ENCODE peak calls at places on chromosomes 11 and 22, in five cellular contexts. S, I, L, Z and K are unnamed samples.

GRCh38 chr11:9562716-9563115 is 10.8 kb upstream of the WEE1 start:
- DNase-seq in S (no peak), Z (no peak), L (no peak), I (no peak), K (no peak)

GRCh38 chr11:2630679-2631078 is 69.1 kb downstream of the KCNQ1OT1 start:
- DNase-seq in I (no peak), Z (no peak), L (no peak), S (no peak), K (no peak)

GRCh38 chr11:65424200-65425104 is 1.9 kb downstream of the NEAT1 start:
- DNase-seq in I (peak), Z (peak), S (no peak), L (no peak), K (no peak)

GRCh38 chr11:2581151-2581930 is 118.5 kb downstream of the KCNQ1OT1 start:
- DNase-seq in Z (no peak), S (no peak), I (peak), L (no peak), K (no peak)

GRCh38 chr11:96365493-96365892 is 22.5 kb upstream of the MAML2 start:
- DNase-seq in I (no peak), L (no peak), S (no peak), Z (no peak), K (no peak)

GRCh38 chr11:1834791-1835670 is at the start of gene SYT8:
- DNase-seq in L (no peak), S (no peak), I (no peak), Z (no peak), K (no peak)

GRCh38 chr11:2234963-2235362 is 35.4 kb downstream of the ASCL2 start:
- DNase-seq in L (no peak), I (no peak), Z (no peak), S (no peak), K (no peak)

GRCh38 chr11:26964335-26964734 is 29.6 kb upstream of the FIBIN start:
- DNase-seq in L (no peak), S (no peak), I (no peak), Z (no peak), K (no peak)

GRCh38 chr11:34790620-34791019 is 125.6 kb downstream of the APIP start:
- DNase-seq in S (no peak), L (no peak), I (no peak), Z (no peak), K (no peak)

GRCh38 chr11:7577883-7578242 is 64.1 kb downstream of the PPFIBP2 start:
- DNase-seq in Z (peak), S (no peak), L (peak), I (no peak), K (no peak)

GRCh38 chr11:134142536-134142935 is 73.7 kb downstream of the JAM3 start:
- DNase-seq in I (no peak), S (no peak), Z (peak), L (no peak), K (no peak)

GRCh38 chr22:45211848-45212247 is 28.8 kb downstream of the KIAA0930 start:
- DNase-seq in S (no peak), L (no peak), Z (no peak), I (no peak), K (no peak)

GRCh38 chr11:60743058-60743457 is 13.6 kb upstream of the MS4A15 start:
- DNase-seq in S (no peak), I (no peak), L (no peak), Z (no peak), K (no peak)

GRCh38 chr11:102794382-102794781 is 3.6 kb downstream of the MMP1 start:
- DNase-seq in S (peak), Z (peak), I (no peak), L (no peak), K (peak)

GRCh38 chr11:68338041-68338800 is 25.8 kb downstream of the LRP5 start:
- DNase-seq in S (no peak), Z (peak), L (no peak), I (no peak), K (no peak)

GRCh38 chr11:34168642-34169051 is 63.2 kb downstream of the NAT10 start:
- DNase-seq in I (no peak), Z (no peak), L (peak), S (no peak), K (no peak)

GRCh38 chr11:72443016-72443415 is 8.7 kb upstream of the CLPB start:
- DNase-seq in L (no peak), Z (no peak), I (no peak), S (no peak), K (no peak)

GRCh38 chr11:64357446-64357845 is 1.5 kb upstream of the RPS6KA4 start:
- DNase-seq in Z (no peak), S (no peak), L (no peak), I (no peak), K (peak)

GRCh38 chr22:46844606-46845210 is 82.3 kb downstream of the TBC1D22A start:
- DNase-seq in L (no peak), I (no peak), S (no peak), Z (no peak), K (no peak)

GRCh38 chr11:57742087-57742452 is 779 bp downstream of the SELENOH start:
- DNase-seq in S (no peak), Z (no peak), I (no peak), L (no peak), K (no peak)

GRCh38 chr11:34330653-34331052 is 27.2 kb downstream of the ABTB2 start:
- DNase-seq in L (no peak), S (no peak), Z (no peak), I (no peak), K (no peak)

GRCh38 chr22:30575859-30576258 is 1.4 kb upstream of the GAL3ST1 start:
- DNase-seq in I (no peak), L (no peak), S (no peak), Z (no peak), K (no peak)

GRCh38 chr11:64207247-64208085 is 945 bp downstream of the FERMT3 start:
- DNase-seq in S (no peak), Z (peak), I (peak), L (no peak), K (peak)

GRCh38 chr11:20022363-20023081 is 137.8 kb downstream of the DBX1 start:
- DNase-seq in Z (peak), L (no peak), S (peak), I (no peak), K (peak)

GRCh38 chr11:13717331-13717730 is 48.9 kb downstream of the FAR1 start:
- DNase-seq in I (no peak), S (no peak), Z (peak), L (no peak), K (no peak)

GRCh38 chr11:44993971-44994705 is 43.5 kb upstream of the TP53I11 start:
- DNase-seq in Z (no peak), S (no peak), I (no peak), L (no peak), K (no peak)

GRCh38 chr22:24289781-24290181 is 19.1 kb downstream of the SPECC1L start:
- DNase-seq in L (no peak), I (no peak), Z (no peak), S (no peak), K (no peak)

GRCh38 chr11:130206141-130206540 is 46.6 kb downstream of the ST14 start:
- DNase-seq in L (no peak), S (no peak), I (peak), Z (no peak), K (no peak)

GRCh38 chr22:46649176-46650077 is 29.2 kb downstream of the GRAMD4 start:
- DNase-seq in S (peak), L (peak), I (no peak), Z (peak), K (no peak)

GRCh38 chr22:30718938-30719337 is 24.3 kb downstream of the OSBP2 start:
- DNase-seq in I (no peak), Z (no peak), L (no peak), S (no peak), K (no peak)

GRCh38 chr11:41879186-41879738 is 419.8 kb upstream of the LRRC4C start:
- DNase-seq in Z (peak), I (no peak), L (no peak), S (no peak), K (no peak)

GRCh38 chr22:46595545-46595944 is 24.6 kb upstream of the GRAMD4 start:
- DNase-seq in Z (no peak), I (peak), S (no peak), L (no peak), K (no peak)

GRCh38 chr11:75233688-75234295 is 6.8 kb upstream of the TPBGL start:
- DNase-seq in I (no peak), Z (peak), L (no peak), S (peak), K (no peak)

GRCh38 chr11:79437274-79437980 is 3.4 kb downstream of the TENM4 start:
- DNase-seq in I (peak), Z (no peak), L (peak), S (peak), K (peak)

GRCh38 chr11:69662021-69662698 is 13.0 kb downstream of the LTO1 start:
- DNase-seq in I (peak), Z (no peak), L (no peak), S (no peak), K (no peak)
- TF ChIP-seq CTCF in I (no peak), Z (peak), L (no peak), S (peak), K (no peak)

GRCh38 chr22:36563444-36563843 is 34.5 kb upstream of the EIF3D start:
- DNase-seq in Z (no peak), S (no peak), L (no peak), I (no peak), K (no peak)

GRCh38 chr22:36563001-36563400 is 34.0 kb upstream of the EIF3D start:
- DNase-seq in Z (no peak), S (no peak), L (no peak), I (no peak), K (no peak)

GRCh38 chr22:36561291-36561811 is 32.4 kb upstream of the EIF3D start:
- DNase-seq in I (no peak), L (no peak), S (no peak), Z (no peak), K (no peak)

GRCh38 chr22:36562261-36562835 is 33.4 kb upstream of the EIF3D start:
- DNase-seq in Z (peak), I (no peak), L (no peak), S (no peak), K (no peak)

DNA sequence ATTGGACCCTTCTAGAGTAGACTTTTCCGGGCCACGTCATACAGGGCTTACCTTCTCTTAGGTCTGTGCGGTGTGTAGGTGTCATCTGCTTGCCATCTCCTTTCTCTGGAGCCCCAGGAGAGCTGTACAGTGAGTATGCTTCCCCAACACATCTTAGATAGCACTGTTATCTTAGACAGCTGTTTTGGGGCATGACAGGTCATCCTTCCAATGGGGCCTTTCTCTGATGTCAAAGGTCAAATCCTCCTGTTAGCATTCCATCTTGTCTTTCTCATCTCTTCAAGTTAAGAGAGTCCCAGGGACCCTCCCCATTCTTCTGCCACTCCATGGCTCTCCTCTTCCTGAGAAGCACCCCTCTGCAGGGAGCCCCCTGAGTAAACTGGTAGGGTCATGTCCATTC is 31.0 kb upstream of the EIF3D start:
- DNase-seq in I (no peak), L (no peak), Z (no peak), S (no peak), K (no peak)
- TF ChIP-seq CTCF in I (no peak), L (no peak), Z (no peak), S (no peak), K (no peak)

GRCh38 chr11:83520849-83521248 is 234.7 kb upstream of the CCDC90B start:
- DNase-seq in I (no peak), Z (no peak), S (no peak), L (peak), K (no peak)

GRCh38 chr11:83523676-83524075 is 237.5 kb upstream of the CCDC90B start:
- DNase-seq in L (no peak), I (no peak), Z (no peak), S (no peak), K (no peak)

DNA sequence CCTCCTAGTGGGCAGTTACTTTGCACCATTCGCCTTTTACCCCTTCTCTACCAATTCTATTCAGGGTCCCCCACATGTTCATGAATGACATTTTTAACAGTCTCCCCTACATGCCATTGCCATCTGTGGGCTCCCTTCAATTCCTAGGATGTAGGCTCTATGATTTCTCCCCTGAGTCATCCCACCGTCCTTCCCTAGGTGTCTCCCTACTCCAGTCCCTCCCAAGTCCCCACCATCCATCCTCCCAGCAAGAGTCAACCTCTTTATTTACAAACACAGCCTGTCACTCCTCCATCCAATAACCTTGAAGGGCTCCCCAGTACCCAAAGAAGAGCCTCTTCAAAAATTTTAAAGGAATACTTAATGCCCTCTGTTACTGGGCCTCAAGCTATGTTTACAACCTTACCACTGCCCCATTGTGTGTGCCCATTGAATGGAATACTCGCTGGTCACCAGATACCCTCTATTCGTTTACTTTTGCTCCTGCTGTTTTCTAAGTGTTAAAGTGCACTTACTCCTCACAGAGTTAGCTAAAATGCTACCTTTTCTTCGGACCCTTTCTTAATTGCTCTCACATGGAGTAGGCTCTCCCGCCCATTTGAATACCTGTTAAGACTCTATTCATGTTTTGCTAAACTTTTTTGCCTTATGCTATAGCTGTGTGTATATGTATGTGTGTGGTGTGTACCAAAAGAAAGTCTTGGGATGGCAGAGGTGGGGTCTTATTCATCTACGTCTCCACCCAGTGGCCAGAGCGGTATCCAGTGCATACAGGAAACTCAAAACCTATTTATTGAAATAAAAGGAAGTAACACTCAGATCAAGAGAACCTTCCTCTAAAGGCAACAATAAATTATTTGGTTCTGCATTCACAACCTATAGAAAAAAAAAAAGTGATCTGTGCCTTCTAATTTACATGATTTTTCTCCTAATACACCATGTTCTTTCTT is 235.8 kb upstream of the CCDC90B start:
- DNase-seq in Z (peak), I (no peak), S (peak), L (no peak), K (no peak)
- TF ChIP-seq CTCF in Z (peak), I (no peak), S (no peak), L (no peak), K (no peak)

GRCh38 chr22:38724926-38725571 is 19.3 kb downstream of the GTPBP1 start:
- DNase-seq in Z (peak), L (no peak), S (peak), I (no peak), K (no peak)
- TF ChIP-seq CTCF in Z (peak), L (peak), S (peak), I (peak), K (no peak)

GRCh38 chr11:85052636-85053035 is 574.5 kb downstream of the DLG2 start:
- DNase-seq in I (no peak), L (no peak), Z (no peak), S (no peak), K (no peak)

GRCh38 chr11:85048801-85049200 is 578.3 kb downstream of the DLG2 start:
- DNase-seq in I (no peak), L (no peak), Z (no peak), S (no peak), K (no peak)
- TF ChIP-seq CTCF in I (no peak), L (no peak), Z (no peak), S (no peak), K (no peak)

GRCh38 chr22:21041937-21042336 is 3.8 kb upstream of the LRRC74B start:
- DNase-seq in L (no peak), I (no peak), Z (peak), S (no peak), K (no peak)

GRCh38 chr22:21044931-21045584 is 688 bp upstream of the LRRC74B start:
- DNase-seq in I (peak), Z (peak), S (no peak), L (no peak), K (no peak)

GRCh38 chr22:21042978-21043855 is 2.5 kb upstream of the LRRC74B start:
- DNase-seq in I (peak), S (no peak), L (no peak), Z (no peak), K (no peak)

GRCh38 chr22:21045585-21046294 is at the start of gene LRRC74B:
- DNase-seq in S (peak), Z (peak), I (peak), L (peak), K (peak)

GRCh38 chr22:21043856-21044535 is 1.8 kb upstream of the LRRC74B start:
- DNase-seq in L (no peak), Z (no peak), S (no peak), I (peak), K (no peak)
- TF ChIP-seq CTCF in L (no peak), Z (no peak), S (no peak), I (no peak), K (no peak)

GRCh38 chr11:43632171-43632570 is 48.4 kb upstream of the HSD17B12 start:
- DNase-seq in S (no peak), Z (no peak), L (no peak), I (no peak), K (no peak)

GRCh38 chr11:43631732-43632131 is 48.8 kb upstream of the HSD17B12 start:
- DNase-seq in L (no peak), Z (no peak), I (no peak), S (no peak), K (no peak)

GRCh38 chr11:43626798-43627197 is 53.7 kb upstream of the HSD17B12 start:
- DNase-seq in S (no peak), Z (no peak), L (no peak), I (no peak), K (no peak)
- TF ChIP-seq CTCF in S (no peak), Z (no peak), L (no peak), I (no peak), K (no peak)